ENCODE peak calls at places on chromosomes 11 and 22, in eight cellular contexts. F is hepatocyte, R is K562, V is fibroblast of lung, T is stomach, C is PC-3, J is HCT116, A is dorsolateral prefrontal cortex. P is an unnamed sample.

GRCh38 chr22:48316245-48316875 is 1511.3 kb downstream of the BRD1 start:
- DNase-seq in J (no peak), A (no peak), R (no peak), V (no peak), T (peak; percentile 10), F (no peak), C (no peak), P (no peak)

GRCh38 chr22:31230871-31231621 is 18.9 kb downstream of the LIMK2 start:
- DNase-seq in C (peak; percentile 42), A (peak; percentile 47), J (no peak), R (no peak), T (peak; percentile 68), F (peak; percentile 79), V (peak; percentile 78), P (peak; percentile 56)

GRCh38 chr11:10663365-10663764 is 30.2 kb downstream of the IRAG1 start:
- DNase-seq in T (no peak), V (no peak), F (no peak), R (no peak), J (no peak), A (no peak), C (no peak), P (no peak)

GRCh38 chr11:35688023-35688422 is 25.4 kb downstream of the TRIM44 start:
- DNase-seq in A (no peak), T (no peak), V (no peak), C (peak; percentile 27), J (no peak), F (no peak), R (no peak), P (no peak)

GRCh38 chr11:17408026-17408425 is 19.6 kb upstream of the KCNJ11 start:
- DNase-seq in F (no peak), V (no peak), C (no peak), J (no peak), R (no peak), T (no peak), A (no peak), P (no peak)

GRCh38 chr22:26549902-26550497 is 37.7 kb upstream of the TFIP11 start:
- DNase-seq in A (no peak), C (no peak), J (no peak), F (no peak), R (no peak), T (no peak), V (no peak), P (no peak)

GRCh38 chr22:19981961-19982920 is 34.4 kb downstream of the ARVCF start:
- DNase-seq in T (no peak), R (no peak), J (no peak), F (no peak), A (no peak), C (no peak), V (no peak), P (no peak)

GRCh38 chr22:45787770-45788169 is 116.1 kb downstream of the ATXN10 start:
- DNase-seq in T (no peak), F (no peak), C (no peak), J (no peak), R (no peak), A (no peak), V (peak; percentile 64), P (no peak)

GRCh38 chr11:10693509-10694071 is at the start of gene IRAG1:
- DNase-seq in V (peak; percentile 70), R (no peak), A (no peak), T (peak; percentile 38), C (no peak), F (peak; percentile 47), J (no peak), P (no peak)

GRCh38 chr22:39383841-39384625 is 15.5 kb upstream of the TAB1 start:
- DNase-seq in T (no peak), R (no peak), C (no peak), V (no peak), F (no peak), J (no peak), A (no peak), P (no peak)

GRCh38 chr22:39382410-39382809 is 17.2 kb upstream of the TAB1 start:
- DNase-seq in F (no peak), V (no peak), A (no peak), T (no peak), C (no peak), R (no peak), J (no peak), P (no peak)

GRCh38 chr22:39381009-39381755 is 18.4 kb upstream of the TAB1 start:
- DNase-seq in R (no peak), A (no peak), F (no peak), T (no peak), C (no peak), J (no peak), V (no peak), P (no peak)

GRCh38 chr22:39380331-39380730 is 19.2 kb upstream of the TAB1 start:
- DNase-seq in J (no peak), F (no peak), A (no peak), R (no peak), C (no peak), V (no peak), T (no peak), P (no peak)

GRCh38 chr22:39381930-39382329 is 17.6 kb upstream of the TAB1 start:
- DNase-seq in T (no peak), J (no peak), A (no peak), F (no peak), R (no peak), C (no peak), V (no peak), P (no peak)
- H3K4me3 ChIP-seq in T (no peak overlapping the region), J (no peak overlapping the region), A (no peak overlapping the region), F (no peak overlapping the region), R (no peak overlapping the region), C (no peak overlapping the region), V (no peak overlapping the region), P (no peak overlapping the region)

GRCh38 chr11:124882339-124883071 is 15.2 kb downstream of the ROBO4 start:
- DNase-seq in F (no peak), J (no peak), T (no peak), C (no peak), V (no peak), A (no peak), R (no peak), P (peak; percentile 80)
- TF ChIP-seq CTCF in F (no peak), J (no peak), T (no peak), C (no peak), V (no peak), A (no peak), R (no peak), P (no peak)

GRCh38 chr11:67642148-67642475 is 2.5 kb upstream of the TBX10 start:
- DNase-seq in T (no peak), R (no peak), C (no peak), A (no peak), F (peak; percentile 4), J (no peak), V (no peak), P (no peak)

GRCh38 chr11:67644472-67645418 is 5.2 kb upstream of the TBX10 start:
- DNase-seq in A (no peak), F (peak; percentile 6), J (no peak), C (no peak), R (peak; percentile 67), T (no peak), V (no peak), P (no peak)

GRCh38 chr11:67642490-67643120 is 3.0 kb upstream of the TBX10 start:
- DNase-seq in J (no peak), C (no peak), V (no peak), T (no peak), A (no peak), R (no peak), F (no peak), P (no peak)

GRCh38 chr11:67645521-67646457 is 4.7 kb downstream of the ACY3 start:
- DNase-seq in T (no peak), J (no peak), C (no peak), R (no peak), F (no peak), A (no peak), V (no peak), P (no peak)

GRCh38 chr11:67644042-67644441 is 4.5 kb upstream of the TBX10 start:
- DNase-seq in A (no peak), T (no peak), V (no peak), C (peak; percentile 39), J (peak; percentile 16), R (no peak), F (peak; percentile 22), P (no peak)
- H3K4me3 ChIP-seq in A (no peak overlapping the region), T (no peak overlapping the region), V (no peak overlapping the region), C (no peak overlapping the region), J (no peak overlapping the region), R (no peak overlapping the region), F (no peak overlapping the region), P (no peak overlapping the region)

GRCh38 chr11:26229270-26229669 is 102.7 kb upstream of the ANO3 start:
- DNase-seq in A (no peak), J (no peak), C (peak; percentile 73), F (no peak), T (no peak), V (peak; percentile 100), R (no peak), P (no peak)

GRCh38 chr11:26225643-26226042 is 106.3 kb upstream of the ANO3 start:
- DNase-seq in J (no peak), V (no peak), F (no peak), T (no peak), R (no peak), C (no peak), A (no peak), P (no peak)

GRCh38 chr11:26227883-26228502 is 103.9 kb upstream of the ANO3 start:
- DNase-seq in A (no peak), F (no peak), C (no peak), J (no peak), V (peak; percentile 51), T (no peak), R (no peak), P (no peak)

GRCh38 chr11:26228778-26229177 is 103.2 kb upstream of the ANO3 start:
- DNase-seq in A (no peak), V (no peak), J (no peak), C (peak; percentile 23), R (no peak), F (no peak), T (no peak), P (no peak)

GRCh38 chr11:26227311-26227710 is 104.6 kb upstream of the ANO3 start:
- DNase-seq in V (peak; percentile 96), A (no peak), J (no peak), C (peak; percentile 81), T (no peak), F (peak; percentile 36), R (no peak), P (peak; percentile 36)
- TF ChIP-seq CTCF in V (peak; percentile 51), A (peak; percentile 38), J (no peak), C (peak; percentile 70), T (peak; percentile 39), F (peak; percentile 64), R (no peak), P (peak; percentile 80)

DNA sequence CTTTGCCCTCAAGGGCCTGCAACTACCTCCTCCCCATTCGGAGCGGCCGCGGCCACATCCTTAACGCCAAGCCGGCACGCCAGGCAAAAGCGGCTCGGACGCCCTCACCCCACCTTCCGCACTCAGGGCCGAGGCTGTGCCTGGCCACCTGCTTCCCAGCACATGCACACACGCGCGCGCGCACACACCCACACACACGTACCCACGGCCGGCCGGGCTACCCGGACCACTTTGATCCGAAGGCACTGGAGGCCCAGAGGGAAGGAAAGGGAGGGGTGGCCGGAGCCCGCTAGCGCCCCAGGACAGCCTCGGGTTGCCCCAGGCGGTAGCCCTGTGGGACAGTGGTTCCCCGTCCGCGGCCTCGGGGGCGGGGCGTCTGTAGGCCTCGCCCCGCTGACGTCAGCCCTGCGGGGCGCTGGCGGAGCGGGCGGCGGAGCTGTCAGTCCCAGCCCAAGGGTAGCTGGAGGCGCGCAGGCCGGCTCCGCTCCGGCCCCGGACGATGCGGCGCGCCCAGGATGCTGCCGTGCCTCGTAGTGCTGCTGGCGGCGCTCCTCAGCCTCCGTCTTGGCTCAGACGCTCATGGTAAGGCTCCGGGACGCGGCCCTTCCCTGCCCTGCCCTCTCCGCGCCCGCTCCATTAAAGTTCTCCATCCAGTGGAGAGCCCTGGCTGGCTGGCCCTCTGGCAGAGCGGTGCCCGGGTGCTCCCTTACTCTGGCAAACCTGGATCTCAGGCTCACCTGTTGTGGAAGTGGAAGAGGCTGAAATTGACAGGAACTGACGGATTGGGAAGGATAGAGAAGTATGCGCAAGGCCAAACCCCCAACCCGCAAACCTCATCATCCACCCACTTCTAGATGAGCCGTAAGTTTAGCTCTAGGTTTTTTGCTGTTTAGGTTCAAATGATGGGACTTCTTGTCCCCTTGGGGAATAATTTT is at the start of gene IL10RA:
- DNase-seq in R (peak; percentile 97), V (peak; percentile 51), F (peak; percentile 91), J (peak; percentile 39), T (peak; percentile 84), A (peak; percentile 65), C (no peak), P (no peak)
- H3K4me3 ChIP-seq in R (peak within 1 kb of the TSS; percentile 59), V (peak within 1 kb of the TSS; percentile 28), F (peak within 1 kb of the TSS; percentile 37), J (peak within 1 kb of the TSS; percentile 51), T (peak within 1 kb of the TSS; percentile 56), A (peak within 1 kb of the TSS; percentile 54), C (peak within 1 kb of the TSS; percentile 7), P (peak within 1 kb of the TSS; percentile 40)